ENCODE peak calls at places on chromosome 1, in four cellular contexts. One of them, this sample, is unnamed.

GRCh38 chr1:184973308-184974085 is 811 bp downstream of the NIBAN1 start:
- DNase-seq in Caco-2: peak
- DNase-seq in thyroid gland: peak
- DNase-seq in heart left ventricle: peak
- DNase-seq in this sample: peak

GRCh38 chr1:170513138-170513537 is 18.8 kb upstream of the GORAB start:
- DNase-seq in thyroid gland: no peak
- DNase-seq in Caco-2: no peak
- DNase-seq in heart left ventricle: no peak
- DNase-seq in this sample: no peak

GRCh38 chr1:94379615-94380014 is 38.6 kb upstream of the ABCD3 start:
- DNase-seq in heart left ventricle: no peak
- DNase-seq in thyroid gland: no peak
- DNase-seq in Caco-2: no peak
- DNase-seq in this sample: no peak

GRCh38 chr1:9289724-9290493 is 2.8 kb upstream of the SPSB1 start:
- DNase-seq in thyroid gland: peak
- DNase-seq in heart left ventricle: peak
- DNase-seq in Caco-2: no peak
- DNase-seq in this sample: peak

GRCh38 chr1:227948493-227949260 is 945 bp upstream of the WNT9A start:
- DNase-seq in thyroid gland: no peak
- DNase-seq in heart left ventricle: no peak
- DNase-seq in Caco-2: no peak
- DNase-seq in this sample: peak

GRCh38 chr1:54528613-54529012 is 19.4 kb upstream of the ACOT11 start:
- DNase-seq in heart left ventricle: no peak
- DNase-seq in Caco-2: no peak
- DNase-seq in thyroid gland: no peak
- DNase-seq in this sample: peak

GRCh38 chr1:32071758-32072621 is 749 bp upstream of the TMEM39B start:
- DNase-seq in thyroid gland: no peak
- DNase-seq in heart left ventricle: no peak
- DNase-seq in Caco-2: no peak
- DNase-seq in this sample: peak

GRCh38 chr1:11156958-11157357 is 32.2 kb upstream of the ANGPTL7 start:
- DNase-seq in heart left ventricle: no peak
- DNase-seq in Caco-2: no peak
- DNase-seq in thyroid gland: no peak
- DNase-seq in this sample: no peak

GRCh38 chr1:39047374-39048229 is 21.5 kb downstream of the NDUFS5 start:
- DNase-seq in Caco-2: no peak
- DNase-seq in thyroid gland: no peak
- DNase-seq in heart left ventricle: no peak
- DNase-seq in this sample: peak

GRCh38 chr1:56837244-56837926 is 17.2 kb upstream of the C8A start:
- DNase-seq in Caco-2: peak
- DNase-seq in thyroid gland: peak
- DNase-seq in heart left ventricle: no peak
- DNase-seq in this sample: no peak

GRCh38 chr1:21296509-21297354 is 6.5 kb upstream of the ECE1 start:
- DNase-seq in thyroid gland: no peak
- DNase-seq in Caco-2: no peak
- DNase-seq in heart left ventricle: no peak
- DNase-seq in this sample: peak

GRCh38 chr1:93566227-93566626 is 115.4 kb downstream of the BCAR3 start:
- DNase-seq in Caco-2: no peak
- DNase-seq in thyroid gland: no peak
- DNase-seq in heart left ventricle: no peak
- DNase-seq in this sample: no peak

GRCh38 chr1:172999349-172999748 is 51.4 kb downstream of the TNFSF18 start:
- DNase-seq in Caco-2: no peak
- DNase-seq in thyroid gland: no peak
- DNase-seq in heart left ventricle: no peak
- DNase-seq in this sample: no peak

DNA sequence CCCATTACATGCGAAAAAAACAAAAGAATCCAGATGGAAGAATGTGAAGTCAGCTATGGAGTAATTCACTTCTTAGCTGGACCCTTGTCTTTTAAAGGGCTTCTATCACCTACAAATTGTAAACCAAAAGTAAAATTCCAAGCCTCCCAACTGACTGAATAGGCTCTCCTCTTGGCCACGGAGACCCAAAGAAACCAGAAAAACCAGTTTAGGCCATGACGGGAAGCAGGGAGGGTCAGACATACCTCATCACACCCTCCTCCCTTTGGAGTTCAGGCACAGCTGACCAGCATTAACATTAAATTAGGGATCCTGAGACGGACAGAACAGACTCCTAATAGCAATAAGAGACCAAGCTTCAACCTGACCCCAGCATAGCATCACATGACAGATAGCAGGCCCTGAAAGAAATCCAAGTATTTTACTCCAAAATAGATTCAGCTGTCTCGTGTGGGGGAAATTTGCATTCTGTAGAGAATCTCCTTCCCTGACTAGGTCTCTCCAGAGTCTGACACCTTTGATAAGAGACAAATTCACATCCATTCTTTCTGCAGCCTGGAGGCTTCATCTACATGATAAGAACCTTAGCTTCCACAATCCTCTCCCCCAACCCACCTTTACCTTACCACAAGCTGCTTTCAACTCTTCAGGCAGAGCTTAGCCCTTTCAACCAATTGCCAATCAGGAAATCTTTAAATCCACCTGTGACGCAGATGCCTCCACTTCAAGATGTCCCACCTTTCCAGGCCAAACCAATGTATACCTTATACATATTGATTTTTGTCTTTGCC is 177.2 kb upstream of the RAB4A start:
- DNase-seq in thyroid gland: peak
- DNase-seq in heart left ventricle: no peak
- DNase-seq in Caco-2: peak
- DNase-seq in this sample: peak
- H3K4me3 ChIP-seq in thyroid gland: no peak
- H3K4me3 ChIP-seq in heart left ventricle: no peak
- H3K4me3 ChIP-seq in Caco-2: no peak
- H3K4me3 ChIP-seq in this sample: no peak

DNA sequence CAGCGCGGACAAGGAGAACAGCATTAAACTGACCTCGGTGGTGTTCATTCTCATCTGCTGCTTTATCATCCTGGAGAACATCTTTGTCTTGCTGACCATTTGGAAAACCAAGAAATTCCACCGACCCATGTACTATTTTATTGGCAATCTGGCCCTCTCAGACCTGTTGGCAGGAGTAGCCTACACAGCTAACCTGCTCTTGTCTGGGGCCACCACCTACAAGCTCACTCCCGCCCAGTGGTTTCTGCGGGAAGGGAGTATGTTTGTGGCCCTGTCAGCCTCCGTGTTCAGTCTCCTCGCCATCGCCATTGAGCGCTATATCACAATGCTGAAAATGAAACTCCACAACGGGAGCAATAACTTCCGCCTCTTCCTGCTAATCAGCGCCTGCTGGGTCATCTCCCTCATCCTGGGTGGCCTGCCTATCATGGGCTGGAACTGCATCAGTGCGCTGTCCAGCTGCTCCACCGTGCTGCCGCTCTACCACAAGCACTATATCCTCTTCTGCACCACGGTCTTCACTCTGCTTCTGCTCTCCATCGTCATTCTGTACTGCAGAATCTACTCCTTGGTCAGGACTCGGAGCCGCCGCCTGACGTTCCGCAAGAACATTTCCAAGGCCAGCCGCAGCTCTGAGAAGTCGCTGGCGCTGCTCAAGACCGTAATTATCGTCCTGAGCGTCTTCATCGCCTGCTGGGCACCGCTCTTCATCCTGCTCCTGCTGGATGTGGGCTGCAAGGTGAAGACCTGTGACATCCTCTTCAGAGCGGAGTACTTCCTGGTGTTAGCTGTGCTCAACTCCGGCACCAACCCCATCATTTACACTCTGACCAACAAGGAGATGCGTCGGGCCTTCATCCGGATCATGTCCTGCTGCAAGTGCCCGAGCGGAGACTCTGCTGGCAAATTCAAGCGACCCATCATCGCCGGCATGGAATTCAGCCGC is 2.5 kb downstream of the S1PR1 start:
- DNase-seq in thyroid gland: no peak
- DNase-seq in heart left ventricle: peak
- DNase-seq in Caco-2: no peak
- DNase-seq in this sample: no peak
- TF ChIP-seq CTCF in thyroid gland: no peak
- TF ChIP-seq CTCF in heart left ventricle: no peak
- TF ChIP-seq CTCF in Caco-2: no peak
- TF ChIP-seq CTCF in this sample: no peak

GRCh38 chr1:234369784-234370183 is 3.5 kb upstream of the COA6 start:
- DNase-seq in heart left ventricle: no peak
- DNase-seq in Caco-2: no peak
- DNase-seq in thyroid gland: no peak
- DNase-seq in this sample: peak
- H3K4me3 ChIP-seq in heart left ventricle: no peak
- H3K4me3 ChIP-seq in Caco-2: no peak
- H3K4me3 ChIP-seq in thyroid gland: no peak
- H3K4me3 ChIP-seq in this sample: no peak

GRCh38 chr1:245383396-245384330 is 228.9 kb downstream of the KIF26B start:
- DNase-seq in thyroid gland: no peak
- DNase-seq in Caco-2: no peak
- DNase-seq in heart left ventricle: no peak
- DNase-seq in this sample: no peak

GRCh38 chr1:245382981-245383380 is 228.2 kb downstream of the KIF26B start:
- DNase-seq in Caco-2: no peak
- DNase-seq in heart left ventricle: no peak
- DNase-seq in thyroid gland: no peak
- DNase-seq in this sample: no peak

GRCh38 chr1:245378352-245379144 is 223.8 kb downstream of the KIF26B start:
- DNase-seq in heart left ventricle: no peak
- DNase-seq in thyroid gland: no peak
- DNase-seq in Caco-2: no peak
- DNase-seq in this sample: no peak

GRCh38 chr1:245377854-245378253 is 223.1 kb downstream of the KIF26B start:
- DNase-seq in thyroid gland: no peak
- DNase-seq in Caco-2: no peak
- DNase-seq in heart left ventricle: no peak
- DNase-seq in this sample: no peak

DNA sequence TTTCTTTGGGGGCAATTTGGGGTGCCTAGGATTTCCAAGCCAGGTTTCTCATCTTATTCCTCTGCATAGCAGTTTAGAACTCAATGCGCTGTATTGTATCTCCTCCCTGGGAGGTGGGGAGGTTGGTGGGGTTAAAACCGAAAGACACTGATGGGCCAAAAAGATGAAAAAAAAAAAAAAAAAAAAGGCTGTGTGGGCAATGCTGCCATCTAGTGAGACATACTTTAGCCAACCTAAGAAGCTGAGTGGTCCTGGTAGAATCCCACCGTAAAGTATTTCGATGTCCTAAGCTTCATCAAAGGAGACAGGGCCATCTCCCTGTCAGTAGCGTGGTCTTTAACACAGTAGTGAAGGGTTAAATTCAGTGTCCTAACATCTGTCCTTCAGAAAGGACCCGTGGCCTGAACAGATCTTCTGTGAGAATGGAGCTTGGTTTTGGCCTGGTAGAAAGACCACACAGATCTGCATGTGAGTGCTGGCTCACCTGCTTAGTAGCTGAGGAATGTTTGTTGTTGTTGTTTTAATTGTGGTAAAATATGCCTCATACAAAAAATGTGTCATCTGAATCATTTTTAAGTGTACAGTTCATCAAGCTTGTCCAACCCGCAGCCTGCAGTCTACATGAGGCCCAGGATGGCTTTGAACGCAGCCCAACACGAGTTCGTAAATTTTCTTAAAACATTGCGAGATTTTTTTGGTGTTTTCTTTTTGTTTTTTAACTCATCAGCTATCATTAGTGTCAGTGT is 226.2 kb downstream of the KIF26B start:
- DNase-seq in Caco-2: no peak
- DNase-seq in thyroid gland: no peak
- DNase-seq in heart left ventricle: no peak
- DNase-seq in this sample: no peak
- TF ChIP-seq CTCF in Caco-2: no peak
- TF ChIP-seq CTCF in thyroid gland: no peak
- TF ChIP-seq CTCF in heart left ventricle: peak
- TF ChIP-seq CTCF in this sample: no peak

GRCh38 chr1:236058141-236058626 is 6.7 kb downstream of the NID1 start:
- DNase-seq in thyroid gland: no peak
- DNase-seq in Caco-2: no peak
- DNase-seq in heart left ventricle: no peak
- DNase-seq in this sample: no peak

GRCh38 chr1:236063551-236063918 is 1.4 kb downstream of the NID1 start:
- DNase-seq in thyroid gland: no peak
- DNase-seq in heart left ventricle: no peak
- DNase-seq in Caco-2: no peak
- DNase-seq in this sample: no peak

GRCh38 chr1:236060286-236060685 is 4.6 kb downstream of the NID1 start:
- DNase-seq in Caco-2: no peak
- DNase-seq in heart left ventricle: no peak
- DNase-seq in thyroid gland: no peak
- DNase-seq in this sample: no peak

GRCh38 chr1:236057546-236057945 is 7.3 kb downstream of the NID1 start:
- DNase-seq in thyroid gland: no peak
- DNase-seq in Caco-2: no peak
- DNase-seq in heart left ventricle: no peak
- DNase-seq in this sample: no peak

DNA sequence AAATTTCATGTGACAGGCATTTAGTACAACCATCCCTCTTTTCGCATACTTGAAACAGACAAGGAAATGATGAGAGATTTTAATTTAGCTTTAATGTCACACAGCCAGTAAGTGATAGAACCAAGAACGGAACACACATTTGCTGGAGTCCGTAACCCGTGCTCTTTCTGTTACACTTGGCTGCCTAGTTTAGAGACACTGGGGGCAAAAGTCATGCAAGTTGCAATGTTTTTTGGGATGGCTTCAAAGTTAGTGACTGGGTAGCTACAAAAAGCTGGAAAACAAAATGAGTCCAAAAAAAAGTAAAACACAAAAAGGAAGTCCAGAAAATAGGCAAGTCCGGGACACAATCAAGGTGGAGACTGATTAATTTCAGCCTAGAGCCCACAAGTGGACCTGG is 5.9 kb downstream of the NID1 start:
- DNase-seq in thyroid gland: no peak
- DNase-seq in Caco-2: no peak
- DNase-seq in heart left ventricle: no peak
- DNase-seq in this sample: no peak
- H3K4me3 ChIP-seq in thyroid gland: no peak
- H3K4me3 ChIP-seq in Caco-2: no peak
- H3K4me3 ChIP-seq in heart left ventricle: no peak
- H3K4me3 ChIP-seq in this sample: no peak

GRCh38 chr1:29341936-29342335 is 105.6 kb downstream of the PTPRU start:
- DNase-seq in thyroid gland: no peak
- DNase-seq in heart left ventricle: no peak
- DNase-seq in Caco-2: no peak
- DNase-seq in this sample: no peak
- TF ChIP-seq CTCF in thyroid gland: no peak
- TF ChIP-seq CTCF in heart left ventricle: no peak
- TF ChIP-seq CTCF in Caco-2: peak
- TF ChIP-seq CTCF in this sample: peak

GRCh38 chr1:28926629-28927441 is 12.5 kb downstream of the EPB41 start:
- DNase-seq in Caco-2: no peak
- DNase-seq in thyroid gland: no peak
- DNase-seq in heart left ventricle: no peak
- DNase-seq in this sample: no peak
- H3K4me3 ChIP-seq in Caco-2: no peak
- H3K4me3 ChIP-seq in thyroid gland: no peak
- H3K4me3 ChIP-seq in heart left ventricle: no peak
- H3K4me3 ChIP-seq in this sample: no peak